ENCODE peak calls at places on chromosomes 13 and 19, in ten cellular contexts. K, Y, T, F, M, X, E, G, A and L are unnamed samples.

GRCh38 chr19:40433391-40434216 is 7.8 kb upstream of the SERTAD1 start:
- DNase-seq in K (peak), F (peak), G (peak), A (no peak), X (peak), E (peak), T (peak), M (peak), Y (peak), L (peak)

GRCh38 chr19:36488816-36489138 is 584 bp downstream of the ZNF566 start:
- DNase-seq in A (no peak), X (no peak), Y (peak), M (no peak), K (no peak), E (no peak), G (no peak), F (no peak), T (no peak), L (no peak)

GRCh38 chr19:17266589-17266974 is 661 bp upstream of the BABAM1 start:
- DNase-seq in T (no peak), Y (no peak), E (no peak), M (no peak), F (no peak), A (no peak), G (no peak), K (no peak), X (no peak), L (no peak)

GRCh38 chr13:110023729-110024645 is 237.6 kb upstream of the IRS2 start:
- DNase-seq in X (peak), Y (no peak), K (peak), T (no peak), F (no peak), A (no peak), M (no peak), E (no peak), G (peak), L (no peak)

GRCh38 chr13:110485604-110486003 is 75.9 kb downstream of the RAB20 start:
- DNase-seq in E (no peak), F (no peak), A (no peak), T (no peak), Y (no peak), K (no peak), X (peak), G (no peak), M (no peak), L (no peak)

GRCh38 chr13:73303858-73304257 is 245.1 kb downstream of the KLF5 start:
- DNase-seq in Y (no peak), M (peak), K (no peak), E (no peak), A (no peak), X (peak), F (no peak), G (no peak), T (no peak), L (no peak)

GRCh38 chr19:8575467-8575997 is 1.7 kb downstream of the MYO1F start:
- DNase-seq in F (no peak), A (no peak), M (peak), E (peak), X (peak), T (no peak), Y (no peak), G (no peak), K (no peak), L (no peak)

GRCh38 chr13:95948646-95949045 is 104.6 kb downstream of the UGGT2 start:
- DNase-seq in E (no peak), T (no peak), A (no peak), X (peak), F (no peak), M (no peak), K (no peak), G (no peak), Y (no peak), L (no peak)

DNA sequence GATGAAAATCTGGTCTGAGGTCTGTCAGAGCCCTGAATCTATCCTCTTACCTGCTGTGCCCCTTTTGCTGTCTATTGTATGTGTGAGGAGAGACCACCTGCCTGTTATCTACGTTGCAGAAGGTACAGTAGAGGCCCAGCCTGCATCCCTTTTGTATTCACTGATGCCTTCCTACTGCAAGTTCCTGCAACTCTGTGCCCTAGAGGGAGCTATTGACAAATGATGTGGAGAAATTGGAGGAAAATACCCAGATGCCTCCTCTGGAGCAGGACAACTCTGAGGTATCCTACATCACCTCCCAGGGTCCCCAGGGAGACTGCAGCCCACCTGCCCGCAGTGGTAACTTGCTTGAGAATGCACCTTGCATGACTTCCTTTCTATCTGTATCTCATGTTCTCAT is 33.7 kb downstream of the SIAH3 start:
- DNase-seq in T (no peak), G (no peak), X (peak), F (no peak), E (peak), K (no peak), A (no peak), Y (no peak), M (no peak), L (peak)
- TF ChIP-seq CTCF in T (no peak), G (no peak), X (peak), F (no peak), E (no peak), K (no peak), A (peak), Y (no peak), M (no peak), L (no peak)

GRCh38 chr19:3575260-3575741 is 2.6 kb downstream of the HMG20B start:
- DNase-seq in Y (peak), X (peak), E (no peak), F (no peak), G (no peak), A (no peak), K (no peak), T (no peak), M (no peak), L (no peak)
- TF ChIP-seq CTCF in Y (no peak), X (peak), E (no peak), F (no peak), G (no peak), A (peak), K (no peak), T (peak), M (peak), L (peak)

GRCh38 chr19:10601999-10602329 is 14.9 kb upstream of the AP1M2 start:
- DNase-seq in X (no peak), G (no peak), T (no peak), K (no peak), Y (no peak), M (no peak), F (no peak), E (no peak), A (no peak), L (no peak)

GRCh38 chr19:10604460-10604980 is 17.4 kb upstream of the AP1M2 start:
- DNase-seq in T (no peak), A (no peak), Y (peak), F (peak), M (peak), E (peak), X (no peak), G (no peak), K (no peak), L (no peak)

GRCh38 chr19:10603873-10604459 is 16.9 kb upstream of the AP1M2 start:
- DNase-seq in Y (peak), G (no peak), K (no peak), F (peak), M (no peak), E (peak), T (no peak), A (no peak), X (peak), L (no peak)

GRCh38 chr19:10603084-10603872 is 16.2 kb upstream of the AP1M2 start:
- DNase-seq in E (peak), G (no peak), Y (peak), X (peak), M (no peak), F (peak), T (no peak), A (no peak), K (no peak), L (no peak)

DNA sequence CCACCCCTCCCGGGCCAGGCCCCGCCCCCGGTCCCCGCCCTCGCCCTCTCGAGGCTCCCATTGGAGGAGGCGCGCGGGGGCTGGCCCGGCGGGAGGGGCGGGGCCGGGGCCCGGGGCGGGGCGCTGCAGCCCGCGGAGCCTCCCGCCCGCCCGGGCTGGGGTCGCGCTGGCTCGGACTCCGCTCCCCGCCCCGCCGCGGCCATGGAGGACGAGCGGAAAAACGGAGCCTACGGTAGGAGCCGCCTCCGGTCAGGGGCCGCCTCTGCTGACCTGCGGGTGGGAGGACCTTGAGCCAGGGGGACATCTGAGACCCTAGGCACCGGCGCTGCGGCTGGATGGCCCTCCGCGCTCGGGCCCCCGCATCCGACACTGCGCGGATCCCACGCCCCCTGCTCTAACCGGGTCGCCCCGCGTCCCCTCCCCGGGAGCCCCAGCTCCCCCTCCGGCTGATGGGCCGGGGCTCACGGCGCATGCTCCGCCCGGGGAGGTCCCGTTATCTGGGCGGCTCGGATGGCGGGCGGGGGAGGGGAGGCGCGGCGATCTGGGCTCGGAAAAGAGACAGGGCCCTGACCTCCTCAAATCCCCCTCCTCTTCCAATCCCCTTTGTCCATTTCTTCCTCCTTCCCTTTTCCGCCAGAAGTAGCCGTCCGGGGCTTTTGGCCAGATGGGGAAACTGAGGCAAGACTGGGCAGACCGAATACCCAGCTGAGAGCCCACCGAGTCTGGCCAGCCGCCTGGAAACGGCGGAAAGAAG is 15.4 kb upstream of the AP1M2 start:
- DNase-seq in M (peak), E (peak), Y (peak), F (peak), A (no peak), T (peak), G (peak), K (peak), X (peak), L (peak)
- TF ChIP-seq CTCF in M (no peak), E (no peak), Y (no peak), F (no peak), A (no peak), T (no peak), G (no peak), K (no peak), X (no peak), L (no peak)

GRCh38 chr13:45492538-45492937 is 27.8 kb downstream of the COG3 start:
- DNase-seq in T (no peak), E (no peak), M (peak), F (no peak), X (peak), G (no peak), K (no peak), Y (no peak), A (no peak), L (no peak)

DNA sequence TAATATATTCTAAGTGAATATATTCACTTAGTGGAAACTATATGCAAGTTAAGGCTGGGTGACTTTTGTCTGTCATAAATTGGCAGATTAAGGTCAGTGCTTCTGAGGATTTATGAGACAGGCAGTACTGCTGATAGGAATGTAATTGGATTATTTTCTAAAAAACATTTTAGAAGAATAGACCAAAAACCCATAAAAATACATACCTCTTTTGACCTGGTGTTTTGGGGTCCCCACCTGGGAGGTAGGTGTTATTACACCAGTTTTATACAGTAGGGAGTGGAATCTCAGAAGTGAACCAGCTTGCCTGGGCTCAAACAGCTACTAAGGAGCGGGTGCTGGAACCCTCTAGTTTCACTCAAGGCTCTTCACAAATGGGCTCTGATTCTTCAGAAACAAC is 25.3 kb downstream of the COG3 start:
- DNase-seq in K (no peak), G (no peak), X (no peak), E (no peak), M (no peak), T (no peak), F (peak), Y (peak), A (no peak), L (no peak)
- TF ChIP-seq CTCF in K (no peak), G (no peak), X (peak), E (peak), M (peak), T (peak), F (peak), Y (peak), A (peak), L (peak)

GRCh38 chr19:18831524-18832330 is at the start of gene UPF1:
- DNase-seq in A (peak), F (peak), G (peak), E (peak), T (peak), Y (peak), X (peak), M (peak), K (peak), L (peak)

GRCh38 chr19:18833141-18833476 is 1.4 kb downstream of the UPF1 start:
- DNase-seq in K (no peak), A (no peak), M (no peak), G (no peak), X (no peak), E (no peak), T (no peak), F (no peak), Y (no peak), L (no peak)

GRCh38 chr19:18830488-18830887 is 1.3 kb upstream of the UPF1 start:
- DNase-seq in X (no peak), E (no peak), F (no peak), T (no peak), Y (no peak), A (no peak), M (no peak), G (no peak), K (no peak), L (no peak)

GRCh38 chr19:18833849-18834643 is 2.3 kb downstream of the UPF1 start:
- DNase-seq in X (no peak), K (no peak), F (no peak), M (no peak), A (no peak), E (no peak), G (no peak), Y (no peak), T (no peak), L (no peak)

DNA sequence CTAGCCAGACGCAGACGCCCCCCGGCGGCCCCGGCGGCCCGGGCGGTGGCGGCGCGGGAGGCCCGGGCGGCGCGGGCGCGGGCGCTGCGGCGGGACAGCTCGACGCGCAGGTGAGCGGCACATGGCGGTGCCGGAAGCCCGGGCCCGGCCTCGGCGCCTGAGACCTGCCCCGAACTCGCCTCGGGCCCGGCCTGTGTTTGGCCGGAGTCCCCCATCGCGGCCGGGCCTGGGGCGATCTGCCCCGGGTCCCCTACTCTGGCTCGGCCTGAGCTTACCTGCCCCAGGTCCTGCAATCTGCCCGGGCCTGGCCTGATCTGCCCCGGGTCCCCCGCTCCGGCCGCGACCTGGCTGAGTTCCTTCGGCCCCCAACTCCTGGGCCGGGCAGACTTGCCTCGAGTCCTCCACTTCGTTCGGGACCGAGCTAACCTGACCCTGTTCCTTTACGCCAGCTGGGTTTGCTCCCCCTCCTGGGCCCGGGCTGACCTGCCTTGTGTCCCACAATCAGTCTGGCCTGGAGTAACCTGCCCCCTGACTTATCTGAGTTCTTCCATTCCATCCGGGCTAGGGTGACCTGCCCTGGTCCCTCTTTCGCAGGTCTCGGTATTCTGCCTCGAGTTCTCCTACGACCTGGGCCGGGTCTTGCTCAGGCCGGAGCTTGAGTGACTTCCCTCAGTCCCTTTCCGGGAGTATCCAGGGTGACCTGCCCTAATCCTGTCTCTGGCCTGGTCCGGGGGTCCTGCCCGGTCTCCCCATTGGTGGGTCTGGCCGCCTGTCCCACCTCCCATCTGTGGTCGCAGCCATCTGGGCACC is 777 bp downstream of the UPF1 start:
- DNase-seq in Y (peak), F (no peak), G (peak), X (no peak), M (peak), A (no peak), T (peak), K (no peak), E (peak), L (no peak)
- TF ChIP-seq CTCF in Y (peak), F (no peak), G (no peak), X (peak), M (peak), A (peak), T (no peak), K (no peak), E (no peak), L (no peak)

GRCh38 chr19:48815870-48816501 is 5.2 kb upstream of the BCAT2 start:
- DNase-seq in F (no peak), E (no peak), K (no peak), Y (peak), A (no peak), X (peak), M (no peak), T (no peak), G (no peak), L (no peak)
- TF ChIP-seq CTCF in F (no peak), E (no peak), K (no peak), Y (no peak), A (peak), X (peak), M (no peak), T (peak), G (no peak), L (no peak)

DNA sequence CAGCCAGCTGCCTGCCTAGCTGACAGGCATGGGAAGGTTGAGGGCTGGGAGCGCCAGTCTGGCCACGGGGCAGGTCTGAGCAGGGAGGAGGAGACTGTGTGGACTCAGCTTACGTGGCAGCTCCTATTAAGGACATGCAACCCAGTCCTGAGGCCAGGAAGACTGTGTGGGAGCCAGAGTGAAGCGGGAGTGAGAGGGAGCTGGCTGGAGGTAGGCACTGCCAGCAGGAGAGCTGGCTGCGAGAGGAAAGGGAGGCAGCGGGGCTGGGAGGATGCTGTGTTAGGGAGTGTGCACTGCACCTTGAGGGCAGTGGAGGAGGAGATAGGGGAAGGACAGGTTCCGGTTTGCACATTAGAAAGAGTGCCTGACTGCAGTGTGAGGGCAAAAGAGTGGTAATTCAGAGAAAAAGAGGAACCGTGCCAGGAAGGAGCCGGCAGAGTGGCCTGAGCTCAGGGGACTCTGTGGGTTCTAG is 99.2 kb downstream of the SLC7A1 start:
- DNase-seq in A (no peak), F (peak), X (no peak), E (no peak), G (peak), T (no peak), Y (no peak), M (no peak), K (no peak), L (no peak)
- TF ChIP-seq CTCF in A (no peak), F (no peak), X (no peak), E (no peak), G (no peak), T (no peak), Y (no peak), M (no peak), K (peak), L (no peak)